ENCODE peak calls at places on chromosomes 12 and 14, in nine cellular contexts. H, D, Y, A, W, Z, J, M and Q are unnamed samples.

GRCh38 chr12:122738561-122738960 is 7.9 kb upstream of the HCAR1 start:
- DNase-seq in H (peak; percentile 38), D (no peak), Y (no peak), A (no peak), W (peak; percentile 4), Z (no peak), J (no peak), M (no peak), Q (no peak)

GRCh38 chr14:54565236-54566151 is 1.4 kb upstream of the SAMD4A start:
- DNase-seq in H (peak; percentile 93), D (peak; percentile 83), Y (peak; percentile 94), A (peak; percentile 45), W (peak; percentile 87), Z (peak; percentile 94), J (peak; percentile 94), M (peak; percentile 89), Q (peak; percentile 91)

GRCh38 chr14:47675239-47675488 is 241 bp downstream of the MDGA2 start:
- DNase-seq in H (no peak), D (no peak), Y (no peak), A (no peak), W (no peak), Z (no peak), J (no peak), M (no peak), Q (no peak)

GRCh38 chr14:54834727-54835126 is 67.9 kb downstream of the GCH1 start:
- DNase-seq in H (no peak), D (no peak), Y (no peak), A (no peak), W (no peak), Z (no peak), J (no peak), M (no peak), Q (no peak)

GRCh38 chr14:89625208-89625987 is 208.4 kb upstream of the FOXN3 start:
- DNase-seq in H (peak; percentile 75), D (no peak), Y (peak; percentile 65), A (no peak), W (peak; percentile 58), Z (no peak), J (peak; percentile 52), M (no peak), Q (no peak)

GRCh38 chr14:100371773-100372172 is 48.6 kb downstream of the SLC25A47 start:
- DNase-seq in H (no peak), D (no peak), Y (no peak), A (no peak), W (no peak), Z (no peak), J (no peak), M (no peak), Q (no peak)

GRCh38 chr12:122171399-122171798 is 2.6 kb downstream of the IL31 start:
- DNase-seq in H (no peak), D (no peak), Y (no peak), A (no peak), W (no peak), Z (no peak), J (no peak), M (no peak), Q (no peak)

GRCh38 chr12:52945389-52946232 is 3.3 kb upstream of the KRT18 start:
- DNase-seq in H (peak; percentile 85), D (peak; percentile 94), Y (peak; percentile 88), A (no peak), W (peak; percentile 84), Z (peak; percentile 67), J (peak; percentile 63), M (peak; percentile 48), Q (no peak)

GRCh38 chr14:88588081-88588480 is 25.2 kb downstream of the ZC3H14 start:
- DNase-seq in H (no peak), D (no peak), Y (no peak), A (no peak), W (no peak), Z (no peak), J (no peak), M (no peak), Q (no peak)

GRCh38 chr14:96225745-96226151 is 21.1 kb downstream of the BDKRB2 start:
- DNase-seq in H (peak; percentile 31), D (peak; percentile 41), Y (peak; percentile 15), A (no peak), W (no peak), Z (no peak), J (no peak), M (peak; percentile 59), Q (no peak)

GRCh38 chr12:32043928-32044549 is 62.6 kb upstream of the BICD1 start:
- DNase-seq in H (no peak), D (peak; percentile 32), Y (no peak), A (no peak), W (no peak), Z (no peak), J (no peak), M (no peak), Q (no peak)

GRCh38 chr12:97877404-97877803 is 414.8 kb downstream of the RMST start:
- DNase-seq in H (no peak), D (no peak), Y (no peak), A (no peak), W (no peak), Z (no peak), J (no peak), M (no peak), Q (no peak)

GRCh38 chr14:33567003-33567735 is 383.7 kb downstream of the EGLN3 start:
- DNase-seq in H (no peak), D (no peak), Y (no peak), A (no peak), W (no peak), Z (no peak), J (peak; percentile 54), M (no peak), Q (no peak)

GRCh38 chr12:120500577-120500976 is 4.7 kb downstream of the DYNLL1 start:
- DNase-seq in H (peak; percentile 19), D (no peak), Y (peak; percentile 30), A (no peak), W (no peak), Z (no peak), J (no peak), M (peak; percentile 20), Q (no peak)

GRCh38 chr14:100692256-100692655 is 34.4 kb upstream of the DLK1 start:
- DNase-seq in H (no peak), D (no peak), Y (no peak), A (no peak), W (no peak), Z (no peak), J (no peak), M (peak; percentile 30), Q (no peak)

GRCh38 chr12:106067606-106068205 is 71.0 kb downstream of the NUAK1 start:
- DNase-seq in H (no peak), D (no peak), Y (no peak), A (no peak), W (no peak), Z (no peak), J (no peak), M (no peak), Q (no peak)

GRCh38 chr14:99758915-99759545 is 34.2 kb upstream of the EML1 start:
- DNase-seq in H (no peak), D (no peak), Y (no peak), A (no peak), W (no peak), Z (peak; percentile 28), J (no peak), M (no peak), Q (no peak)

GRCh38 chr14:37013116-37013515 is 159.3 kb downstream of the SLC25A21 start:
- DNase-seq in H (no peak), D (no peak), Y (no peak), A (no peak), W (no peak), Z (no peak), J (no peak), M (no peak), Q (no peak)

DNA sequence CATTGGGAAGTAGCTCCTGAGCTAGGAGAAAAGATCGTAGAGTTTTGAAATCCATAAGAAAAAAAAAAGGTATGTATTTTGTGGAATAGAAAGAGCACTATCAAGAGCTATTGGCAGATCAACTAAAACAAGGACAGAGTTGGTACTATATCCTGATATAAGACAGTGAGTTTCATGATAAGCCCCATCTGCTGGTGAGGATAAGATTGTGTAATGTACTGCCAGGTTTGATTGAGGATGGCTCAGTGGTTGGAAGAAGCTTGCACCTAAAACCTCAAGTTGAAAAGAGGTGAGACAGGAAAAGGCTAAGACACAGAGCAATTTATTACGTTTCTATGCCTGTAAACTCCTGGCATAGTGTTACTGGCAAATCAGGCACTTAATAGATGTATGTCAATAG is 525.6 kb downstream of the FLRT2 start:
- DNase-seq in H (peak; percentile 2), D (peak; percentile 11), Y (peak; percentile 3), A (no peak), W (peak; percentile 6), Z (no peak), J (no peak), M (no peak), Q (no peak)
- TF ChIP-seq CTCF in H (no peak), D (no peak), Y (no peak), A (peak; percentile 36), W (no peak), Z (no peak), J (no peak), M (peak; percentile 32), Q (no peak)

GRCh38 chr12:101880769-101881168 is 3.4 kb downstream of the DRAM1 start:
- DNase-seq in H (no peak), D (no peak), Y (no peak), A (no peak), W (no peak), Z (no peak), J (no peak), M (no peak), Q (no peak)

GRCh38 chr12:101877816-101878811 is 734 bp downstream of the DRAM1 start:
- DNase-seq in H (peak; percentile 34), D (peak; percentile 45), Y (peak; percentile 32), A (peak; percentile 1), W (no peak), Z (no peak), J (no peak), M (no peak), Q (peak; percentile 35)

GRCh38 chr12:101881228-101881627 is 3.8 kb downstream of the DRAM1 start:
- DNase-seq in H (no peak), D (no peak), Y (no peak), A (no peak), W (no peak), Z (no peak), J (no peak), M (no peak), Q (no peak)

GRCh38 chr12:101875112-101875961 is 2.0 kb upstream of the DRAM1 start:
- DNase-seq in H (peak; percentile 47), D (no peak), Y (peak; percentile 55), A (no peak), W (peak; percentile 67), Z (no peak), J (no peak), M (no peak), Q (no peak)

GRCh38 chr12:101876861-101877815 is at the start of gene DRAM1:
- DNase-seq in H (peak; percentile 95), D (peak; percentile 92), Y (peak; percentile 96), A (peak; percentile 63), W (peak; percentile 93), Z (peak; percentile 97), J (peak; percentile 93), M (peak; percentile 90), Q (peak; percentile 92)
- TF ChIP-seq CTCF in H (no peak), D (peak; percentile 20), Y (no peak), A (no peak), W (no peak), Z (no peak), J (no peak), M (peak; percentile 31), Q (peak; percentile 46)

GRCh38 chr12:73460212-73460611 is 1077.4 kb upstream of the ATXN7L3B start:
- DNase-seq in H (no peak), D (no peak), Y (no peak), A (no peak), W (no peak), Z (no peak), J (no peak), M (no peak), Q (no peak)
- TF ChIP-seq CTCF in H (no peak), D (no peak), Y (no peak), A (no peak), W (no peak), Z (no peak), J (no peak), M (no peak), Q (no peak)

GRCh38 chr12:30882706-30883105 is 43.8 kb upstream of the TSPAN11 start:
- DNase-seq in H (peak; percentile 22), D (no peak), Y (peak; percentile 24), A (no peak), W (no peak), Z (no peak), J (no peak), M (no peak), Q (no peak)
- TF ChIP-seq CTCF in H (no peak), D (no peak), Y (no peak), A (no peak), W (no peak), Z (no peak), J (no peak), M (no peak), Q (peak; percentile 25)